ENCODE peak calls at places on chromosome 14, in six cellular contexts. One of them, this sample, is unnamed.
A peak's percentile ranks its signal among the peaks of the same experiment; 100 is the strongest.

GRCh38 chr14:68898248-68899032 is 80.7 kb downstream of the ACTN1 start:
- DNase-seq in GM23248: no peak
- DNase-seq in GM23338: no peak
- DNase-seq in PC-3: no peak
- DNase-seq in neural progenitor cell: no peak
- DNase-seq in fibroblast of lung: no peak
- DNase-seq in this sample: no peak

GRCh38 chr14:93962701-93963601 is 13.4 kb downstream of the ASB2 start:
- DNase-seq in PC-3: no peak
- DNase-seq in fibroblast of lung: no peak
- DNase-seq in neural progenitor cell: no peak
- DNase-seq in GM23248: no peak
- DNase-seq in GM23338: no peak
- DNase-seq in this sample: no peak

GRCh38 chr14:75609606-75610476 is 31.4 kb downstream of the FLVCR2 start:
- DNase-seq in fibroblast of lung: no peak
- DNase-seq in neural progenitor cell: no peak
- DNase-seq in GM23248: peak; percentile 27
- DNase-seq in PC-3: no peak
- DNase-seq in GM23338: no peak
- DNase-seq in this sample: no peak

GRCh38 chr14:95233702-95234241 is 76.4 kb upstream of the DICER1 start:
- DNase-seq in fibroblast of lung: no peak
- DNase-seq in GM23338: no peak
- DNase-seq in PC-3: no peak
- DNase-seq in neural progenitor cell: no peak
- DNase-seq in GM23248: no peak
- DNase-seq in this sample: no peak

GRCh38 chr14:34049769-34050168 is 98.9 kb upstream of the EGLN3 start:
- DNase-seq in PC-3: no peak
- DNase-seq in neural progenitor cell: no peak
- DNase-seq in GM23248: no peak
- DNase-seq in GM23338: no peak
- DNase-seq in fibroblast of lung: no peak
- DNase-seq in this sample: no peak

GRCh38 chr14:61527325-61528100 is 167.8 kb upstream of the HIF1A start:
- DNase-seq in fibroblast of lung: peak; percentile 93
- DNase-seq in GM23248: peak; percentile 73
- DNase-seq in neural progenitor cell: no peak
- DNase-seq in GM23338: no peak
- DNase-seq in PC-3: peak; percentile 85
- DNase-seq in this sample: peak; percentile 42

GRCh38 chr14:53127832-53128231 is 25.3 kb downstream of the DDHD1 start:
- DNase-seq in neural progenitor cell: no peak
- DNase-seq in fibroblast of lung: no peak
- DNase-seq in PC-3: no peak
- DNase-seq in GM23248: no peak
- DNase-seq in GM23338: no peak
- DNase-seq in this sample: no peak

GRCh38 chr14:74019743-74020142 is 594 bp downstream of the BBOF1 start:
- DNase-seq in PC-3: no peak
- DNase-seq in GM23248: peak; percentile 79
- DNase-seq in fibroblast of lung: peak; percentile 76
- DNase-seq in neural progenitor cell: peak; percentile 11
- DNase-seq in GM23338: no peak
- DNase-seq in this sample: peak; percentile 16

GRCh38 chr14:104843442-104844305 is 21.4 kb upstream of the CEP170B start:
- DNase-seq in PC-3: no peak
- DNase-seq in fibroblast of lung: no peak
- DNase-seq in GM23338: peak; percentile 94
- DNase-seq in GM23248: peak; percentile 47
- DNase-seq in neural progenitor cell: peak; percentile 89
- DNase-seq in this sample: no peak

GRCh38 chr14:30355431-30355913 is 203.5 kb upstream of the G2E3 start:
- DNase-seq in GM23248: no peak
- DNase-seq in fibroblast of lung: peak; percentile 42
- DNase-seq in PC-3: no peak
- DNase-seq in neural progenitor cell: no peak
- DNase-seq in GM23338: no peak
- DNase-seq in this sample: no peak

GRCh38 chr14:46405095-46405494 is 246.5 kb downstream of the RPL10L start:
- DNase-seq in neural progenitor cell: no peak
- DNase-seq in PC-3: peak; percentile 4
- DNase-seq in GM23248: no peak
- DNase-seq in fibroblast of lung: no peak
- DNase-seq in GM23338: peak; percentile 46
- DNase-seq in this sample: no peak

GRCh38 chr14:104355949-104356737 is 217.8 kb downstream of the KIF26A start:
- DNase-seq in GM23248: no peak
- DNase-seq in PC-3: no peak
- DNase-seq in GM23338: no peak
- DNase-seq in fibroblast of lung: no peak
- DNase-seq in neural progenitor cell: no peak
- DNase-seq in this sample: no peak

GRCh38 chr14:64605926-64606685 is 56.3 kb downstream of the PPP1R36 start:
- DNase-seq in PC-3: no peak
- DNase-seq in GM23338: no peak
- DNase-seq in GM23248: no peak
- DNase-seq in neural progenitor cell: no peak
- DNase-seq in fibroblast of lung: peak; percentile 15
- DNase-seq in this sample: peak; percentile 31

GRCh38 chr14:53793790-53794560 is 162.7 kb downstream of the BMP4 start:
- DNase-seq in fibroblast of lung: peak; percentile 43
- DNase-seq in GM23248: no peak
- DNase-seq in neural progenitor cell: no peak
- DNase-seq in GM23338: no peak
- DNase-seq in PC-3: peak; percentile 55
- DNase-seq in this sample: no peak

GRCh38 chr14:90596733-90597132 is 199.9 kb downstream of the CALM1 start:
- DNase-seq in neural progenitor cell: no peak
- DNase-seq in GM23248: no peak
- DNase-seq in GM23338: no peak
- DNase-seq in PC-3: no peak
- DNase-seq in fibroblast of lung: no peak
- DNase-seq in this sample: no peak

GRCh38 chr14:30710870-30711269 is 88.8 kb downstream of the SCFD1 start:
- DNase-seq in PC-3: no peak
- DNase-seq in neural progenitor cell: no peak
- DNase-seq in GM23248: peak; percentile 64
- DNase-seq in GM23338: no peak
- DNase-seq in fibroblast of lung: peak; percentile 23
- DNase-seq in this sample: no peak

GRCh38 chr14:102262894-102263462 is 42.0 kb downstream of the MOK start:
- DNase-seq in fibroblast of lung: peak; percentile 72
- DNase-seq in GM23338: peak; percentile 46
- DNase-seq in GM23248: peak; percentile 39
- DNase-seq in neural progenitor cell: peak; percentile 62
- DNase-seq in PC-3: peak; percentile 96
- DNase-seq in this sample: peak; percentile 94

GRCh38 chr14:93736378-93737014 is 51.8 kb downstream of the PRIMA1 start:
- DNase-seq in GM23338: peak; percentile 41
- DNase-seq in PC-3: peak; percentile 8
- DNase-seq in fibroblast of lung: no peak
- DNase-seq in neural progenitor cell: peak; percentile 49
- DNase-seq in GM23248: no peak
- DNase-seq in this sample: no peak

DNA sequence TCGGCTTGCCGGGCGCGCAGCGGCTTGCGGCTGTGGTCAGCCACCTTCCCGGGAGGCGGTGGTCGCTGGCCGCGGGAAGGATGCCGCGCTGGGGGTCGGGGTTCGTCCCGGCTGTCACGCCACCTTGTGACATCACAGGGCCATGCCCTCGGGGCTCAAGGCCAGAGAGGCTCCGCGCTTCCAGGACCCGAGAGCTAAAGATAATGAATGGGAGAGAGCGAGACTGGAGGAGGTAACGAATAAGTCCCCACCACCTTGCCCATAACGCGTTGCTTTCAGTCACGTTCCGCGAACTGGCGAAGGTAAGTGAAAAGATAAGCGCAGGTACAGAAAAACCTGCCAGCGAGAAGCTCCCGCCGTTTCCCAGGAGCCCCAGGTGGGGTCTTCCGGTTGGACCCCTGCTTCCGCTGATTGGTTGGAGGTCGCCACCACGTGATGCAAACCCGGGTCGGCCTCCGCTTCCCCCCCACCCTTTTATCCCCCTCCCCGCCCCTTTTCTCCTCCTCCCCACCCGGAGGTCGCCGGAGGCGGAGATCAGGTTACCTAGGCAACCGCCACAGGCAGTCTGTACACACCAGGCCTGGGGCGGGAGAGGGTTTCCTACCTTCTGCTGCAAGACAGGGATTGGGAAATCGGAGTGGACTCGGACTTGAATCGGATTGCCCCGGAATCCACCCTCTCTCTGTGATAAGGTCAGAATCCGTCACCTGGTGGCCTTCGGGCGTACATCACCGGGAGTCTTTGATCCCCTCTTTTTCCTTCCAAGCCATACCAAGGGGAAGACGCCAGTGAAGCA is at the start of gene LRRC9:
- DNase-seq in neural progenitor cell: peak; percentile 97
- DNase-seq in GM23338: peak; percentile 97
- DNase-seq in PC-3: no peak
- DNase-seq in GM23248: peak; percentile 9
- DNase-seq in fibroblast of lung: peak; percentile 28
- DNase-seq in this sample: no peak
- TF ChIP-seq EZH2 in neural progenitor cell: peak; percentile 41
- TF ChIP-seq EZH2 in GM23338: no peak
- TF ChIP-seq EZH2 in PC-3: peak; percentile 63
- TF ChIP-seq EZH2 in GM23248: no peak
- TF ChIP-seq EZH2 in fibroblast of lung: peak; percentile 90
- TF ChIP-seq EZH2 in this sample: peak; percentile 62

GRCh38 chr14:21498540-21499526 is 12.3 kb downstream of the METTL3 start:
- DNase-seq in GM23338: peak; percentile 95
- DNase-seq in neural progenitor cell: peak; percentile 85
- DNase-seq in GM23248: peak; percentile 80
- DNase-seq in PC-3: peak; percentile 65
- DNase-seq in fibroblast of lung: peak; percentile 28
- DNase-seq in this sample: peak; percentile 19

GRCh38 chr14:21506557-21506956 is 4.6 kb downstream of the METTL3 start:
- DNase-seq in GM23248: no peak
- DNase-seq in neural progenitor cell: no peak
- DNase-seq in GM23338: no peak
- DNase-seq in PC-3: no peak
- DNase-seq in fibroblast of lung: no peak
- DNase-seq in this sample: no peak

GRCh38 chr14:21503376-21503775 is 7.8 kb downstream of the METTL3 start:
- DNase-seq in neural progenitor cell: no peak
- DNase-seq in GM23248: no peak
- DNase-seq in GM23338: no peak
- DNase-seq in fibroblast of lung: no peak
- DNase-seq in PC-3: no peak
- DNase-seq in this sample: no peak

GRCh38 chr14:21505009-21505553 is 6.1 kb downstream of the METTL3 start:
- DNase-seq in PC-3: no peak
- DNase-seq in GM23248: no peak
- DNase-seq in fibroblast of lung: no peak
- DNase-seq in GM23338: no peak
- DNase-seq in neural progenitor cell: no peak
- DNase-seq in this sample: no peak

DNA sequence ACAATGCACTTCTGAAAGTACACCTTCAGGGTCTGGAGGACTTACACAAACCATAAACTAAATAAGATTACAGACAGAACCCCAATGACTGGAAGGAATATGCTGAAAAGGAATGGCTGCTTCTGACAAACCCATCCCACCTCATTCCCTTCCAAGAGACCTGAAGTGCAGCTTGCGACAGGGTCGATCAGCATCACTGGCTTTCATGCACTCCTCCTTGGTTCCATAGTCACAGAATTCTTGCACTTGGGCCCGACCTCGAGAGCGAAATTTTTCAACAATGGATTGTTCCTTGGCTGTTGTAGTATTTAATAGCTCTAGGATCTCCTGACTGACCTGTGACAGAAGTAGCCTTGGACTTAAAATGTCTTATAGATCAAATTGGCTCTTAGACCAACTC is 9.6 kb downstream of the METTL3 start:
- DNase-seq in GM23338: no peak
- DNase-seq in PC-3: no peak
- DNase-seq in neural progenitor cell: no peak
- DNase-seq in GM23248: no peak
- DNase-seq in fibroblast of lung: no peak
- DNase-seq in this sample: no peak
- TF ChIP-seq EZH2 in GM23338: no peak
- TF ChIP-seq EZH2 in PC-3: no peak
- TF ChIP-seq EZH2 in neural progenitor cell: no peak
- TF ChIP-seq EZH2 in GM23248: no peak
- TF ChIP-seq EZH2 in fibroblast of lung: no peak
- TF ChIP-seq EZH2 in this sample: no peak

GRCh38 chr14:36646664-36647416 is 14.8 kb upstream of the PAX9 start:
- DNase-seq in GM23248: peak; percentile 42
- DNase-seq in fibroblast of lung: no peak
- DNase-seq in neural progenitor cell: peak; percentile 70
- DNase-seq in PC-3: no peak
- DNase-seq in GM23338: peak; percentile 67
- DNase-seq in this sample: peak; percentile 38
- TF ChIP-seq EZH2 in GM23248: no peak
- TF ChIP-seq EZH2 in fibroblast of lung: peak; percentile 29
- TF ChIP-seq EZH2 in neural progenitor cell: peak; percentile 96
- TF ChIP-seq EZH2 in PC-3: no peak
- TF ChIP-seq EZH2 in GM23338: peak; percentile 82
- TF ChIP-seq EZH2 in this sample: no peak

DNA sequence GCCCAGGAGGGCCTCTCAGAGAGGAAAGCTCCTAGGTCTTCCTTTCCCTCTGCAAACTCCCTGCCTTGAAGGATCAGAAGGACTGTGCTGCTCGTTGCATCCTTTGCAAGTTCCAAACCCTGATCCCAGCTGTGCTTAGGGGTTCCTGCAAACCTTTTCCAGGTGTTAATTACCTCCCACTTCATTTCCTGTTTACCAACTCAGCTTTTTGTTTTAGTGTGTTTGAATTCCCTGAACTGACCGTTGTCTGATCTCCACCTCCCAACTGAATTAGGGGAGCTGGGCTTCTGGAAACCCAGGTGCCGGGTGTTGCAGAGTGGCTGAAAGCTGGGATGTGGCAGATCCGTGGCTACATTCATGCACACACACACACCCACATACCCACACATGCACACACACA is 20.6 kb upstream of the BDKRB1 start:
- DNase-seq in GM23338: peak; percentile 65
- DNase-seq in neural progenitor cell: no peak
- DNase-seq in PC-3: no peak
- DNase-seq in fibroblast of lung: no peak
- DNase-seq in GM23248: no peak
- DNase-seq in this sample: no peak
- TF ChIP-seq EZH2 in GM23338: no peak
- TF ChIP-seq EZH2 in neural progenitor cell: no peak
- TF ChIP-seq EZH2 in PC-3: no peak
- TF ChIP-seq EZH2 in fibroblast of lung: no peak
- TF ChIP-seq EZH2 in GM23248: no peak
- TF ChIP-seq EZH2 in this sample: no peak

This sample was measured in mammary epithelial cell.